ENCODE peak calls at places on chromosomes 3 and 15, in seven cellular contexts. W is K562; N is HEK293T; K is AG10803; P is effector CD4-positive, alpha-beta T cell; B is COLO829; H is hypothalamus. T is an unnamed sample.

GRCh38 chr3:425094-425493 is 228.5 kb downstream of the CHL1 start:
- DNase-seq in B (no peak), H (peak; percentile 4), P (no peak), K (no peak), W (no peak), N (no peak), T (no peak)

GRCh38 chr15:30991301-30992072 is at the start of gene MTMR10:
- DNase-seq in N (peak; percentile 74), B (peak; percentile 38), K (peak; percentile 82), P (peak; percentile 56), H (no peak), W (peak; percentile 78), T (peak; percentile 12)

GRCh38 chr15:47422901-47423300 is 294.4 kb upstream of the SEMA6D start:
- DNase-seq in W (no peak), K (no peak), N (no peak), H (no peak), P (no peak), B (peak; percentile 70), T (no peak)

GRCh38 chr3:121894191-121894990 is at the start of gene SLC15A2:
- DNase-seq in N (no peak), B (peak; percentile 37), K (no peak), P (no peak), H (no peak), W (no peak), T (no peak)

GRCh38 chr3:49873623-49874022 is 3.9 kb upstream of the CAMKV start:
- DNase-seq in P (no peak), W (no peak), H (no peak), N (no peak), K (no peak), B (no peak), T (no peak)

GRCh38 chr3:31184257-31185003 is 290.0 kb upstream of the GADL1 start:
- DNase-seq in H (no peak), N (no peak), P (no peak), K (no peak), B (no peak), W (no peak), T (no peak)

GRCh38 chr3:65945480-65945879 is 93.2 kb downstream of the MAGI1 start:
- DNase-seq in K (peak; percentile 30), B (no peak), H (no peak), W (no peak), P (no peak), N (no peak), T (no peak)

GRCh38 chr15:82044373-82045178 is 1.2 kb downstream of the MEX3B start:
- DNase-seq in P (no peak), B (no peak), N (peak; percentile 28), H (no peak), K (peak; percentile 64), W (no peak), T (peak; percentile 36)

GRCh38 chr3:15520185-15520584 is 1.3 kb downstream of the COLQ start:
- DNase-seq in B (no peak), P (no peak), H (no peak), N (no peak), K (no peak), W (no peak), T (no peak)

GRCh38 chr3:72043212-72044133 is 258.5 kb upstream of the PROK2 start:
- DNase-seq in K (peak; percentile 56), W (peak; percentile 30), N (no peak), P (no peak), B (no peak), H (no peak), T (no peak)

GRCh38 chr15:65374831-65375401 is 2.9 kb downstream of the IGDCC3 start:
- DNase-seq in W (no peak), N (no peak), K (peak; percentile 27), P (no peak), B (no peak), H (no peak), T (peak; percentile 7)

GRCh38 chr3:6066397-6066796 is 794.5 kb upstream of the GRM7 start:
- DNase-seq in P (no peak), W (no peak), H (no peak), B (no peak), N (no peak), K (no peak), T (no peak)

GRCh38 chr3:29311805-29312204 is 30.9 kb downstream of the RBMS3 start:
- DNase-seq in B (no peak), N (no peak), P (no peak), K (no peak), H (no peak), W (no peak), T (no peak)

GRCh38 chr3:38108649-38109579 is 28.0 kb downstream of the ACAA1 start:
- DNase-seq in N (no peak), H (no peak), P (no peak), K (no peak), B (no peak), W (no peak), T (no peak)

GRCh38 chr15:96337991-96338771 is 7.7 kb downstream of the NR2F2 start:
- DNase-seq in W (no peak), B (no peak), H (no peak), P (no peak), N (no peak), K (no peak), T (no peak)

GRCh38 chr15:98734472-98735284 is 86.3 kb downstream of the IGF1R start:
- DNase-seq in B (no peak), K (peak; percentile 65), W (no peak), N (no peak), H (no peak), P (no peak), T (no peak)

GRCh38 chr15:96322401-96323249 is 7.9 kb upstream of the NR2F2 start:
- DNase-seq in H (no peak), K (no peak), P (no peak), B (no peak), N (no peak), W (no peak), T (no peak)

GRCh38 chr3:119294402-119294888 is 262 bp downstream of the ARHGAP31 start:
- DNase-seq in N (peak; percentile 49), K (no peak), B (no peak), P (peak; percentile 69), W (no peak), H (no peak), T (no peak)

T was measured in AG04449.